ENCODE peak calls at places on chromosomes 5 and 9, in four cellular contexts. H is IMR-90, F is tibial artery, Y is A673. L is an unnamed sample. For H3K9me3, the result is how much of the 10 kb centered on the place peaks cover.

GRCh38 chr5:135615581-135616260 is 36.9 kb upstream of the CXCL14 start:
- DNase-seq in H (no peak), F (no peak), Y (no peak), L (no peak)

GRCh38 chr9:136561779-136562178 is 15.9 kb upstream of the NOTCH1 start:
- DNase-seq in H (no peak), F (no peak), Y (no peak), L (no peak)

GRCh38 chr5:171475551-171476035 is 56.1 kb downstream of the FGF18 start:
- DNase-seq in H (no peak), F (no peak), Y (no peak), L (no peak)

GRCh38 chr5:120985526-120985925 is 521.4 kb downstream of the PRR16 start:
- DNase-seq in H (no peak), F (no peak), Y (no peak), L (no peak)

GRCh38 chr9:108565651-108566378 is 290.0 kb downstream of the ACTL7B start:
- DNase-seq in H (peak), F (peak), Y (peak), L (no peak)

GRCh38 chr5:153523196-153523595 is 32.7 kb downstream of the GRIA1 start:
- DNase-seq in H (peak), F (no peak), Y (no peak), L (no peak)

GRCh38 chr5:96258692-96259091 is 174.4 kb downstream of the PCSK1 start:
- DNase-seq in H (no peak), F (no peak), Y (no peak), L (no peak)

GRCh38 chr9:37425298-37425752 is 2.8 kb downstream of the GRHPR start:
- DNase-seq in H (no peak), F (no peak), Y (peak), L (peak)

GRCh38 chr5:149268928-149269557 is 2.6 kb upstream of the AFAP1L1 start:
- DNase-seq in H (peak), F (no peak), Y (peak), L (no peak)

GRCh38 chr9:109497193-109498165 is 628 bp downstream of the PTPN3 start:
- DNase-seq in H (no peak), F (no peak), Y (peak), L (no peak)

GRCh38 chr9:134629061-134629585 is 12.5 kb upstream of the COL5A1 start:
- DNase-seq in H (no peak), F (no peak), Y (no peak), L (no peak)

GRCh38 chr5:923473-923873 is 30.8 kb downstream of the TRIP13 start:
- DNase-seq in H (peak), F (peak), Y (peak), L (peak)

GRCh38 chr5:153432583-153432982 is 57.9 kb upstream of the GRIA1 start:
- DNase-seq in H (no peak), F (no peak), Y (no peak), L (no peak)

GRCh38 chr9:75464726-75465125 is 376.4 kb downstream of the OSTF1 start:
- DNase-seq in H (no peak), F (no peak), Y (no peak), L (no peak)

GRCh38 chr9:70352356-70352755 is 62.1 kb downstream of the KLF9 start:
- DNase-seq in H (peak), F (no peak), Y (no peak), L (no peak)

GRCh38 chr5:88818296-88818695 is 64.7 kb downstream of the MEF2C start:
- DNase-seq in H (no peak), F (no peak), Y (no peak), L (no peak)

GRCh38 chr9:92265159-92265558 is 28.3 kb downstream of the IARS1 start:
- DNase-seq in H (peak), F (no peak), Y (no peak), L (no peak)

GRCh38 chr5:135266301-135266630 is 132.8 kb downstream of the MACROH2A1 start:
- DNase-seq in H (no peak), F (no peak), Y (no peak), L (no peak)

GRCh38 chr5:43140286-43140685 is 19.6 kb downstream of the ZNF131 start:
- DNase-seq in H (peak), F (no peak), Y (no peak), L (no peak)

GRCh38 chr5:83865579-83865978 is 144.9 kb upstream of the HAPLN1 start:
- DNase-seq in H (no peak), F (no peak), Y (no peak), L (no peak)

GRCh38 chr5:51394609-51395008 is 11.4 kb downstream of the ISL1 start:
- DNase-seq in H (no peak), F (no peak), Y (no peak), L (no peak)

GRCh38 chr5:56838409-56839039 is 23.2 kb downstream of the MAP3K1 start:
- DNase-seq in H (peak), F (no peak), Y (peak), L (no peak)

GRCh38 chr9:2791246-2791645 is 52.6 kb downstream of the PUM3 start:
- DNase-seq in H (no peak), F (no peak), Y (no peak), L (no peak)

GRCh38 chr9:116193636-116194035 is 40.0 kb downstream of the PAPPA start:
- DNase-seq in H (peak), F (no peak), Y (no peak), L (no peak)

GRCh38 chr5:136020383-136021015 is 8.3 kb upstream of the TGFBI start:
- DNase-seq in H (peak), F (no peak), Y (peak), L (no peak)

GRCh38 chr5:172958268-172959046 is 767 bp upstream of the RPL26L1 start:
- DNase-seq in H (peak), F (peak), Y (peak), L (peak)

GRCh38 chr5:139668064-139668880 is 20.1 kb downstream of the CXXC5 start:
- DNase-seq in H (no peak), F (no peak), Y (peak), L (no peak)

GRCh38 chr5:102910240-102911226 is 155.4 kb downstream of the PAM start:
- DNase-seq in H (peak), F (no peak), Y (peak), L (no peak)

GRCh38 chr5:2387224-2388004 is 364.1 kb downstream of the IRX2 start:
- DNase-seq in H (no peak), F (no peak), Y (no peak), L (no peak)

GRCh38 chr5:2393556-2393955 is 357.9 kb downstream of the IRX2 start:
- DNase-seq in H (no peak), F (no peak), Y (no peak), L (no peak)

GRCh38 chr5:2391021-2391420 is 360.5 kb downstream of the IRX2 start:
- DNase-seq in H (no peak), F (no peak), Y (no peak), L (no peak)

GRCh38 chr5:2388005-2388361 is 363.5 kb downstream of the IRX2 start:
- DNase-seq in H (no peak), F (no peak), Y (no peak), L (no peak)

GRCh38 chr5:2391566-2391965 is 359.9 kb downstream of the IRX2 start:
- DNase-seq in H (no peak), F (no peak), Y (no peak), L (no peak)
- H3K9me3 ChIP-seq in H (half or more), F (under half), Y (under half), L (under half)

GRCh38 chr5:179270581-179271300 is 74.5 kb downstream of the ADAMTS2 start:
- DNase-seq in H (peak), F (peak), Y (no peak), L (peak)
- H3K9me3 ChIP-seq in H (under half), F (under half), Y (under half), L (under half)

GRCh38 chr5:176996780-176997179 is 9.8 kb downstream of the UIMC1 start:
- DNase-seq in H (no peak), F (no peak), Y (no peak), L (peak)

GRCh38 chr5:176994460-176995121 is 12.0 kb downstream of the UIMC1 start:
- DNase-seq in H (peak), F (peak), Y (peak), L (no peak)

GRCh38 chr5:176995896-176996767 is 10.4 kb downstream of the UIMC1 start:
- DNase-seq in H (peak), F (no peak), Y (no peak), L (no peak)

GRCh38 chr5:176998828-176999227 is 7.8 kb downstream of the UIMC1 start:
- DNase-seq in H (no peak), F (no peak), Y (no peak), L (no peak)

GRCh38 chr5:176995122-176995490 is 11.5 kb downstream of the UIMC1 start:
- DNase-seq in H (no peak), F (no peak), Y (no peak), L (no peak)
- H3K9me3 ChIP-seq in H (under half), F (under half), Y (under half), L (under half)

DNA sequence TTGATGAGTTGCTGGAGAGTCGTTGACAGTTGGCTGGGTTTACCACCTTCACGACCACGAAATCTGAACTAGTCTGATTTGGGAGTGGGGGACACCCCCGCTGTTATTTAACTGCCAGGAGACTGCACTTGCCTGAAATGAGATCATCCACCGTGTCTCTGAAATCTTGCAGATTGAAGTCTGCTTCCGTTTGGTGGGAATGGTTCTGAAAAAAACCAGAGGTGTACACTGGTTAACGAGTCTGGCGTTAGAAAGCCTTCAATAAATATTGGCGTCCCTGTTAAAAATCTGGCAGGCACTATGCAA is 4.3 kb downstream of the MCIDAS start:
- DNase-seq in H (no peak), F (no peak), Y (no peak), L (no peak)
- H3K9me3 ChIP-seq in H (under half), F (under half), Y (under half), L (under half)

GRCh38 chr5:141355641-141356040 is 820 bp downstream of the PCDHGA4 start:
- DNase-seq in H (no peak), F (no peak), Y (no peak), L (no peak)
- H3K9me3 ChIP-seq in H (half or more), F (half or more), Y (under half), L (under half)

GRCh38 chr9:126672634-126673284 is 59.0 kb downstream of the LMX1B start:
- DNase-seq in H (no peak), F (no peak), Y (no peak), L (no peak)
- H3K9me3 ChIP-seq in H (under half), F (under half), Y (under half), L (under half)

GRCh38 chr9:95333426-95333825 is 15.9 kb upstream of the FANCC start:
- DNase-seq in H (no peak), F (no peak), Y (no peak), L (no peak)
- H3K9me3 ChIP-seq in H (under half), F (under half), Y (under half), L (under half)

GRCh38 chr9:127445851-127446719 is 5.1 kb downstream of the RPL12 start:
- DNase-seq in H (no peak), F (no peak), Y (no peak), L (no peak)
- H3K9me3 ChIP-seq in H (under half), F (under half), Y (under half), L (under half)

GRCh38 chr9:137945581-137945980 is 68.0 kb downstream of the CACNA1B start:
- DNase-seq in H (no peak), F (no peak), Y (no peak), L (no peak)
- H3K9me3 ChIP-seq in H (under half), F (under half), Y (under half), L (under half)